ENCODE peak calls at places on chromosome 1, in five cellular contexts. I, U, Z, E and O are unnamed samples.
A peak's percentile ranks its signal among the peaks of the same experiment; 100 is the strongest.

GRCh38 chr1:8354038-8354437 is 36.1 kb downstream of the SLC45A1 start:
- DNase-seq in I (no peak), U (no peak), Z (no peak), E (no peak), O (no peak)

GRCh38 chr1:200336901-200337391 is 72.9 kb downstream of the ZNF281 start:
- DNase-seq in I (no peak), U (no peak), Z (no peak), E (no peak), O (no peak)

GRCh38 chr1:21638531-21639341 is 30.4 kb downstream of the RAP1GAP start:
- DNase-seq in I (peak; percentile 62), U (peak; percentile 89), Z (no peak), E (no peak), O (no peak)

GRCh38 chr1:183901748-183902341 is 96.9 kb downstream of the RGL1 start:
- DNase-seq in I (no peak), U (no peak), Z (no peak), E (peak; percentile 56), O (no peak)

GRCh38 chr1:47317841-47318240 is 3.9 kb upstream of the STIL start:
- DNase-seq in I (no peak), U (no peak), Z (no peak), E (no peak), O (no peak)

GRCh38 chr1:200980873-200981272 is 42.6 kb downstream of the KIF21B start:
- DNase-seq in I (no peak), U (no peak), Z (no peak), E (no peak), O (no peak)

GRCh38 chr1:161305872-161306519 is 3.8 kb downstream of the MPZ start:
- DNase-seq in I (peak; percentile 47), U (peak; percentile 91), Z (peak; percentile 96), E (peak; percentile 65), O (peak; percentile 98)

GRCh38 chr1:240387036-240387435 is 224.9 kb downstream of the GREM2 start:
- DNase-seq in I (no peak), U (no peak), Z (no peak), E (no peak), O (no peak)

GRCh38 chr1:222068101-222068500 is 326.2 kb upstream of the DUSP10 start:
- DNase-seq in I (no peak), U (no peak), Z (no peak), E (no peak), O (no peak)

GRCh38 chr1:89670168-89670567 is 37.2 kb downstream of the LRRC8C start:
- DNase-seq in I (no peak), U (no peak), Z (no peak), E (peak; percentile 94), O (no peak)

GRCh38 chr1:192763243-192763642 is 45.6 kb upstream of the RGS2 start:
- DNase-seq in I (no peak), U (no peak), Z (no peak), E (no peak), O (no peak)

GRCh38 chr1:8970870-8971337 is 25.2 kb downstream of the CA6 start:
- DNase-seq in I (no peak), U (no peak), Z (no peak), E (peak; percentile 11), O (no peak)

GRCh38 chr1:15975358-15975804 is 520 bp downstream of the ZBTB17 start:
- DNase-seq in I (peak; percentile 53), U (peak; percentile 91), Z (no peak), E (peak; percentile 23), O (peak; percentile 72)

GRCh38 chr1:82001345-82001744 is 200.6 kb downstream of the ADGRL2 start:
- DNase-seq in I (no peak), U (no peak), Z (no peak), E (no peak), O (no peak)

GRCh38 chr1:84969489-84970250 is 27.2 kb downstream of the MCOLN2 start:
- DNase-seq in I (no peak), U (no peak), Z (no peak), E (peak; percentile 92), O (no peak)

GRCh38 chr1:74673351-74674111 is at the start of gene ERICH3:
- DNase-seq in I (no peak), U (no peak), Z (no peak), E (no peak), O (peak; percentile 39)

GRCh38 chr1:64366821-64367220 is 103.1 kb upstream of the CACHD1 start:
- DNase-seq in I (no peak), U (no peak), Z (no peak), E (no peak), O (no peak)

GRCh38 chr1:161502641-161503393 is 2.4 kb upstream of the FCGR2A start:
- DNase-seq in I (no peak), U (peak; percentile 90), Z (no peak), E (no peak), O (no peak)

GRCh38 chr1:94866178-94866822 is 46.1 kb downstream of the SLC44A3 start:
- DNase-seq in I (no peak), U (no peak), Z (no peak), E (no peak), O (no peak)

GRCh38 chr1:45037456-45037855 is 25.4 kb downstream of the UROD start:
- DNase-seq in I (no peak), U (peak; percentile 84), Z (no peak), E (no peak), O (no peak)

GRCh38 chr1:162590101-162590500 is 28.6 kb downstream of the UAP1 start:
- DNase-seq in I (no peak), U (no peak), Z (no peak), E (no peak), O (no peak)

GRCh38 chr1:33634806-33635205 is 162.4 kb downstream of the ZSCAN20 start:
- DNase-seq in I (peak; percentile 14), U (peak; percentile 44), Z (no peak), E (no peak), O (peak; percentile 75)

GRCh38 chr1:171142451-171143121 is 42.5 kb upstream of the FMO2 start:
- DNase-seq in I (no peak), U (no peak), Z (no peak), E (no peak), O (no peak)

GRCh38 chr1:223031690-223032601 is 111.1 kb downstream of the TLR5 start:
- DNase-seq in I (no peak), U (no peak), Z (no peak), E (no peak), O (no peak)

GRCh38 chr1:195591917-195592672 is 1016.1 kb downstream of the KCNT2 start:
- DNase-seq in I (no peak), U (no peak), Z (no peak), E (no peak), O (no peak)

DNA sequence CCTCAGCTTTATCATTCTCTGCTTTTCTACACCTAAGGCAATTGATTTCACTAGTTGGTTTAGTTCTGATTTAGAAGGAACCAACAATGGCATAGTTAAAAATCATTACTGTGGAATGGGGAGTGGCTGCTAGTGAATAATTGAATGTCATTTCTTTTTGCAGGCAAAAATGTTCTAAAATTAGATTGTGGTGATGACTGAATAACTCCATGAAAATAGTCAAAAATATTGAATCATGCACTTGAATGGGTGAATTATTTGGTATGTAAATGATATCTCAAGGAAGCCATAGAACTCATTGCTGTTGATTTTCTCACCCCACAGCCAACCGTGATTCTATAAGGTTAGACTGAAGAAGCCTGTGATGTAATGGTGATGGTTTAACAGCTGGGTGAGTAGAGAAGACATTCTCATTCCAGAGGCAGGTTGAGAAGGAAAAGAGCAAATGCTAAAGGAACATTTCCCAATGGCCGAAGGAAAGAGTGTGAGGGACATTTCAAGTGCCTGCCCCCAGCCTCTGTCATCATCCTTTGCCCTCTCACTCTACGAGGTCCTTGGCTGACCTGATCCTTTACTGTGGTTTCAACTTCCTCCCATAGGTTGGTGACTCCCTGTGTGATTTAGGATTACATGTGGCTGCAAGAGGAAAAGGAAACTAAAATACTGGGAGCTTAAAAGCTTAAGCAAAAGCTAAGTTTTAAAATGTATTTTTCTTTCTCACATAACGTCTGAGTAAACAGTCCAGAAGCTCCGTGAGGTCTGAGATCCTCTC is 12.5 kb downstream of the OVAAL start:
- DNase-seq in I (no peak), U (no peak), Z (no peak), E (no peak), O (no peak)
- TF ChIP-seq ATF2 in I (no peak), U (no peak), Z (no peak), E (no peak), O (no peak)

DNA sequence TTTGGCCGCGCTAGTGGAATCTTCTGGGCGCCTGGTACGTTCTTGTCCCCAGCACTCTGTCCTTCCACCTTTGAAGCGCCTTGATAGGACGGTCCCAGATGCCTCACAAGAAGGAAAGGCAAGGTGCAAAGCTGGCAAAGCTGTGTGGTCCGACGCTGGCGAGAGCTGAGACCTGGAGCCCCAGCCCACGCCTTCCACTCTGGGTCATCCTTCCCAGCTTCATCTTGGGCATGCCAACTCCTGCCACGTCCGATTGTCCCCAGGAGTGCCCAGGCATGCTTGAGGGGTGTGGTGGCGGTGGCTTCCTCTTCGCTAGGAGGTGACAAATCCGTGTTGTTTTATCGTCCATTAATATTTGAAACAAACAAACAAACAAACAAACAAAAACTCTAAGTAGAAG is 123.9 kb upstream of the DPYD start:
- DNase-seq in I (no peak), U (no peak), Z (no peak), E (no peak), O (no peak)
- TF ChIP-seq ATF2 in I (no peak), U (no peak), Z (no peak), E (no peak), O (no peak)

DNA sequence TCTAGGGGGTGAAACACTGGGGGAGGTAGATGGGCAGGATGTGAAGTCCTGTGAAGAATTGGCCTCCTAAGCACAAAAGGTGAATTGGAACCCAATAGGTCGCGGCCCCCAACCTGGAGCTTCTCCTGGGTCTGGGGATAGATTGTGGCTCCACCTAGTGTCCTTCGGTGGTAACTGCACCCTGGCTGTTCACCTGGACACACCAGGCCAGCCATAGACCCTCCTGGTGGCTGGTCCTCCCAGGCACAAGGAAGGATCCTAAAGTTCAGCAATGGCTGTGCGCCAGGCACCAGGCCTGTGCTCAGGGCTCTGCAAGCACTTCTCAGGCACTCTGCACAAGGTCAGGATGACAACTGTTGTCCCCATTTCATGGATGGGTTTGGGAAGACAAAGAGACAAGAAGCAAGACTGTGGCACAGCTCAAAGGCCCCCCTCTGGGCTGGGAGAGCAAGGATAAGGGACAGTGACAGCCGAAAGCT is 13.5 kb downstream of the ESPN start:
- DNase-seq in I (peak; percentile 66), U (peak; percentile 89), Z (peak; percentile 84), E (peak; percentile 12), O (peak; percentile 94)
- TF ChIP-seq ATF2 in I (no peak), U (no peak), Z (no peak), E (no peak), O (no peak)

GRCh38 chr1:62175568-62176179 is 19.0 kb upstream of the L1TD1 start:
- DNase-seq in I (peak; percentile 47), U (peak; percentile 46), Z (no peak), E (no peak), O (peak; percentile 45)
- TF ChIP-seq ATF2 in I (no peak), U (no peak), Z (no peak), E (no peak), O (no peak)

DNA sequence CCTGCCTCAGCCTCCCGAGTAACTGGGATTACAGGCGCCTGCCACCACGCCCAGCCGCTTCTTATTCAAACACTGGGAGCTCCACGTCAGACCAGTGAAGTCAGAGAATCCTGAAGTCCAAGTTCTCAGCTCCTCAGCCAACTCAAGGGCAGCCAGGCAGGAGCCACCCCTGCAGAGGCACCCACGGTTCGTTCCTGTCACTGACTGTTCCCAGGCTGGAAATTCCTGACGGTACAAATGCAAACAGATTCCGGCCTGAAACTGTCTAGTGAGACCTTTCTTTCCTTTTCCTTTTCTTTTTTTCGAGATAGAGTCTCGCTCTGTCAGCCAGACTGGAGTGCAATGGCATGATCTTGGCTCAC is 11.7 kb downstream of the SLC35E2B start:
- DNase-seq in I (peak; percentile 84), U (no peak), Z (no peak), E (no peak), O (no peak)
- TF ChIP-seq ATF2 in I (no peak), U (no peak), Z (no peak), E (no peak), O (no peak)